ENCODE peak calls at places on chromosomes 13 and 19, in four cellular contexts. One of them, this sample, is unnamed.

GRCh38 chr19:15330801-15331418 is 1.4 kb downstream of the BRD4 start:
- DNase-seq in ureter: no peak
- DNase-seq in GM12864: no peak
- DNase-seq in cardiac fibroblast: peak; percentile 86
- DNase-seq in this sample: no peak

GRCh38 chr13:46137627-46138026 is 32.8 kb upstream of the CPB2 start:
- DNase-seq in ureter: no peak
- DNase-seq in GM12864: no peak
- DNase-seq in cardiac fibroblast: no peak
- DNase-seq in this sample: no peak

GRCh38 chr19:41192574-41193419 is at the start of gene CYP2S1:
- DNase-seq in ureter: no peak
- DNase-seq in GM12864: no peak
- DNase-seq in cardiac fibroblast: no peak
- DNase-seq in this sample: peak; percentile 56

GRCh38 chr13:35164324-35164932 is 222.4 kb downstream of the NBEA start:
- DNase-seq in ureter: no peak
- DNase-seq in GM12864: peak; percentile 45
- DNase-seq in cardiac fibroblast: peak; percentile 54
- DNase-seq in this sample: peak; percentile 6

GRCh38 chr13:40275636-40276035 is 390.8 kb downstream of the FOXO1 start:
- DNase-seq in ureter: no peak
- DNase-seq in GM12864: no peak
- DNase-seq in cardiac fibroblast: peak; percentile 65
- DNase-seq in this sample: no peak

GRCh38 chr13:35830850-35831450 is 300.2 kb downstream of the DCLK1 start:
- DNase-seq in ureter: no peak
- DNase-seq in GM12864: no peak
- DNase-seq in cardiac fibroblast: no peak
- DNase-seq in this sample: no peak

GRCh38 chr13:23750383-23751121 is 138.6 kb downstream of the MIPEP start:
- DNase-seq in ureter: no peak
- DNase-seq in GM12864: no peak
- DNase-seq in cardiac fibroblast: peak; percentile 90
- DNase-seq in this sample: no peak

GRCh38 chr19:33953023-33953422 is 156.4 kb downstream of the KCTD15 start:
- DNase-seq in ureter: no peak
- DNase-seq in GM12864: no peak
- DNase-seq in cardiac fibroblast: no peak
- DNase-seq in this sample: no peak

GRCh38 chr13:31043891-31044657 is 111.6 kb downstream of the TEX26 start:
- DNase-seq in ureter: peak; percentile 90
- DNase-seq in GM12864: peak; percentile 48
- DNase-seq in cardiac fibroblast: peak; percentile 87
- DNase-seq in this sample: peak; percentile 64

GRCh38 chr13:50006426-50007135 is 8.7 kb upstream of the KCNRG start:
- DNase-seq in ureter: no peak
- DNase-seq in GM12864: no peak
- DNase-seq in cardiac fibroblast: peak; percentile 55
- DNase-seq in this sample: no peak

GRCh38 chr13:114096811-114097503 is 35.5 kb downstream of the RASA3 start:
- DNase-seq in ureter: no peak
- DNase-seq in GM12864: no peak
- DNase-seq in cardiac fibroblast: no peak
- DNase-seq in this sample: no peak

GRCh38 chr13:27665333-27665732 is 43.6 kb downstream of the POLR1D start:
- DNase-seq in ureter: no peak
- DNase-seq in GM12864: no peak
- DNase-seq in cardiac fibroblast: no peak
- DNase-seq in this sample: no peak

GRCh38 chr19:41617941-41618730 is 8.7 kb downstream of the CEACAM4 start:
- DNase-seq in ureter: no peak
- DNase-seq in GM12864: no peak
- DNase-seq in cardiac fibroblast: no peak
- DNase-seq in this sample: no peak

GRCh38 chr19:18697680-18698079 is 14.2 kb downstream of the CRTC1 start:
- DNase-seq in ureter: no peak
- DNase-seq in GM12864: no peak
- DNase-seq in cardiac fibroblast: no peak
- DNase-seq in this sample: no peak

GRCh38 chr13:34462843-34463242 is 479.2 kb upstream of the NBEA start:
- DNase-seq in ureter: no peak
- DNase-seq in GM12864: no peak
- DNase-seq in cardiac fibroblast: peak; percentile 63
- DNase-seq in this sample: no peak

GRCh38 chr13:41528021-41528420 is 70.7 kb downstream of the RGCC start:
- DNase-seq in ureter: no peak
- DNase-seq in GM12864: no peak
- DNase-seq in cardiac fibroblast: no peak
- DNase-seq in this sample: no peak

This sample was measured in HuH-7.